ENCODE peak calls at places on chromosomes 16 and 17, in nine cellular contexts. A is body of pancreas, D is transverse colon, F is stomach, N is suprapubic skin, Q is H1, W is A549, E is uterus, B is right lobe of liver. U is an unnamed sample.

GRCh38 chr17:80389011-80389995 is 25.7 kb upstream of the ENDOV start:
- DNase-seq in A (no peak), D (no peak), F (no peak), N (no peak), Q (no peak), W (no peak), E (no peak), B (peak), U (no peak)

GRCh38 chr16:27374231-27374793 is 27.7 kb upstream of the IL21R start:
- DNase-seq in A (no peak), D (no peak), F (no peak), N (peak), Q (no peak), W (no peak), E (no peak), B (no peak), U (peak)

GRCh38 chr16:73010150-73010676 is 37.7 kb downstream of the ZFHX3 start:
- DNase-seq in A (peak), D (no peak), F (no peak), N (no peak), Q (no peak), W (no peak), E (no peak), B (no peak), U (peak)

GRCh38 chr17:59830846-59831486 is 61.8 kb downstream of the TUBD1 start:
- DNase-seq in A (no peak), D (no peak), F (no peak), N (no peak), Q (no peak), W (peak), E (no peak), B (no peak), U (no peak)

GRCh38 chr17:79721993-79722671 is 8.6 kb upstream of the ENPP7 start:
- DNase-seq in A (peak), D (no peak), F (no peak), N (no peak), Q (no peak), W (peak), E (no peak), B (no peak), U (no peak)

GRCh38 chr16:84643180-84643583 is 5.1 kb upstream of the KLHL36 start:
- DNase-seq in A (peak), D (peak), F (peak), N (no peak), Q (no peak), W (no peak), E (peak), B (peak), U (peak)

GRCh38 chr17:8162997-8163977 is 539 bp upstream of the VAMP2 start:
- DNase-seq in A (peak), D (peak), F (no peak), N (no peak), Q (peak), W (no peak), E (no peak), B (peak), U (peak)

GRCh38 chr17:8155341-8156173 is 3.4 kb upstream of the PER1 start:
- DNase-seq in A (peak), D (no peak), F (peak), N (no peak), Q (no peak), W (no peak), E (no peak), B (no peak), U (peak)

GRCh38 chr16:89711601-89712475 is 8.9 kb downstream of the VPS9D1 start:
- DNase-seq in A (peak), D (peak), F (peak), N (no peak), Q (peak), W (peak), E (no peak), B (no peak), U (no peak)

GRCh38 chr16:12833939-12834338 is 30.3 kb upstream of the CPPED1 start:
- DNase-seq in A (no peak), D (no peak), F (no peak), N (no peak), Q (peak), W (peak), E (no peak), B (no peak), U (no peak)

GRCh38 chr17:76391200-76391715 is 6.8 kb downstream of the SPHK1 start:
- DNase-seq in A (no peak), D (no peak), F (no peak), N (no peak), Q (no peak), W (no peak), E (no peak), B (no peak), U (no peak)

GRCh38 chr17:57888311-57889216 is 38.7 kb upstream of the MRPS23 start:
- DNase-seq in A (no peak), D (no peak), F (no peak), N (no peak), Q (no peak), W (no peak), E (no peak), B (no peak), U (no peak)

GRCh38 chr16:68668266-68668665 is 23.2 kb downstream of the CDH3 start:
- DNase-seq in A (no peak), D (no peak), F (no peak), N (no peak), Q (no peak), W (no peak), E (no peak), B (no peak), U (no peak)

GRCh38 chr17:38752930-38753506 is 477 bp downstream of the PSMB3 start:
- DNase-seq in A (no peak), D (no peak), F (no peak), N (no peak), Q (no peak), W (no peak), E (no peak), B (no peak), U (peak)

GRCh38 chr17:56819431-56820145 is 14.1 kb downstream of the C17orf67 start:
- DNase-seq in A (peak), D (peak), F (peak), N (peak), Q (peak), W (peak), E (peak), B (peak), U (peak)

GRCh38 chr16:50067290-50067853 is 1.6 kb downstream of the HEATR3 start:
- DNase-seq in A (no peak), D (no peak), F (no peak), N (no peak), Q (peak), W (peak), E (peak), B (no peak), U (no peak)

GRCh38 chr16:67760206-67760605 is 41.1 kb upstream of the GFOD2 start:
- DNase-seq in A (no peak), D (no peak), F (no peak), N (no peak), Q (no peak), W (no peak), E (no peak), B (peak), U (no peak)

GRCh38 chr16:68629315-68629900 is 15.7 kb upstream of the CDH3 start:
- DNase-seq in A (no peak), D (no peak), F (no peak), N (no peak), Q (no peak), W (no peak), E (no peak), B (no peak), U (no peak)

GRCh38 chr17:8163978-8164814 is 1.4 kb upstream of the VAMP2 start:
- DNase-seq in A (peak), D (peak), F (peak), N (no peak), Q (no peak), W (peak), E (peak), B (peak), U (peak)

GRCh38 chr17:67223924-67224323 is 21.1 kb downstream of the HELZ start:
- DNase-seq in A (no peak), D (no peak), F (no peak), N (no peak), Q (no peak), W (peak), E (no peak), B (no peak), U (no peak)

GRCh38 chr17:28745052-28745776 is 1.4 kb downstream of the TRAF4 start:
- DNase-seq in A (peak), D (peak), F (peak), N (no peak), Q (peak), W (peak), E (peak), B (no peak), U (no peak)

GRCh38 chr16:22736791-22737190 is 77.2 kb upstream of the HS3ST2 start:
- DNase-seq in A (no peak), D (no peak), F (no peak), N (no peak), Q (no peak), W (no peak), E (no peak), B (no peak), U (no peak)

GRCh38 chr17:13688716-13689115 is 87.0 kb upstream of the HS3ST3A1 start:
- DNase-seq in A (no peak), D (no peak), F (no peak), N (no peak), Q (no peak), W (no peak), E (no peak), B (no peak), U (no peak)

GRCh38 chr17:14011740-14012405 is 57.4 kb upstream of the COX10 start:
- DNase-seq in A (peak), D (no peak), F (no peak), N (no peak), Q (no peak), W (no peak), E (no peak), B (peak), U (no peak)

GRCh38 chr16:89442588-89442987 is 47.8 kb downstream of the ANKRD11 start:
- DNase-seq in A (no peak), D (no peak), F (no peak), N (no peak), Q (no peak), W (no peak), E (no peak), B (no peak), U (no peak)

GRCh38 chr17:43216762-43217613 is 5.3 kb downstream of the TMEM106A start:
- DNase-seq in A (no peak), D (no peak), F (no peak), N (peak), Q (no peak), W (no peak), E (no peak), B (no peak), U (peak)
- TF ChIP-seq POLR2A in A (no peak), D (no peak), F (no peak), N (no peak), Q (no peak), W (no peak), E (no peak), B (no peak), U (no peak)

GRCh38 chr17:78019367-78019975 is 61.0 kb downstream of the TNRC6C start:
- DNase-seq in A (no peak), D (no peak), F (no peak), N (no peak), Q (no peak), W (peak), E (no peak), B (no peak), U (no peak)
- TF ChIP-seq CTCF in A (peak), D (peak), F (peak), N (peak), Q (peak), W (peak), E (peak), B (peak), U (no peak)

GRCh38 chr16:87789437-87790277 is 23.9 kb upstream of the KLHDC4 start:
- DNase-seq in A (no peak), D (no peak), F (peak), N (no peak), Q (no peak), W (peak), E (no peak), B (peak), U (peak)
- H3K4me3 ChIP-seq in A (no peak), D (no peak), F (no peak), N (no peak), Q (no peak), W (no peak), E (no peak), B (peak), U (no peak)

GRCh38 chr16:57470683-57471082 is 8.2 kb downstream of the POLR2C start:
- DNase-seq in A (peak), D (peak), F (peak), N (no peak), Q (no peak), W (peak), E (peak), B (peak), U (peak)

GRCh38 chr16:57472665-57473060 is 10.2 kb downstream of the POLR2C start:
- DNase-seq in A (no peak), D (no peak), F (no peak), N (no peak), Q (peak), W (peak), E (no peak), B (no peak), U (no peak)

GRCh38 chr16:57473176-57473840 is 10.8 kb downstream of the POLR2C start:
- DNase-seq in A (no peak), D (no peak), F (no peak), N (no peak), Q (no peak), W (no peak), E (no peak), B (no peak), U (no peak)

GRCh38 chr16:57471209-57471608 is 8.7 kb downstream of the POLR2C start:
- DNase-seq in A (no peak), D (no peak), F (no peak), N (no peak), Q (no peak), W (peak), E (no peak), B (no peak), U (peak)

GRCh38 chr16:57471852-57472664 is 9.6 kb downstream of the POLR2C start:
- DNase-seq in A (peak), D (peak), F (no peak), N (no peak), Q (peak), W (peak), E (no peak), B (peak), U (no peak)
- TF ChIP-seq POLR2A in A (no peak), D (no peak), F (no peak), N (no peak), Q (no peak), W (no peak), E (no peak), B (no peak), U (no peak)

GRCh38 chr17:42617956-42618431 is 8.5 kb downstream of the TUBG1 start:
- DNase-seq in A (peak), D (peak), F (no peak), N (no peak), Q (peak), W (no peak), E (no peak), B (no peak), U (no peak)

GRCh38 chr17:42613699-42614295 is 4.3 kb downstream of the TUBG1 start:
- DNase-seq in A (no peak), D (no peak), F (no peak), N (no peak), Q (no peak), W (no peak), E (no peak), B (no peak), U (no peak)

GRCh38 chr17:42623732-42624596 is 14.5 kb downstream of the TUBG1 start:
- DNase-seq in A (peak), D (peak), F (peak), N (no peak), Q (no peak), W (peak), E (no peak), B (no peak), U (no peak)

GRCh38 chr17:42618442-42619150 is 9.1 kb downstream of the TUBG1 start:
- DNase-seq in A (peak), D (peak), F (peak), N (no peak), Q (peak), W (peak), E (peak), B (peak), U (no peak)
- TF ChIP-seq CTCF in A (peak), D (peak), F (peak), N (no peak), Q (peak), W (peak), E (no peak), B (peak), U (no peak)

GRCh38 chr17:18921485-18921884 is 30.5 kb upstream of the SLC5A10 start:
- DNase-seq in A (no peak), D (no peak), F (no peak), N (no peak), Q (no peak), W (no peak), E (no peak), B (no peak), U (no peak)

GRCh38 chr17:18919963-18920362 is 32.0 kb upstream of the SLC5A10 start:
- DNase-seq in A (peak), D (peak), F (peak), N (no peak), Q (no peak), W (peak), E (no peak), B (peak), U (no peak)

GRCh38 chr17:18916816-18917496 is 35.0 kb upstream of the SLC5A10 start:
- DNase-seq in A (no peak), D (no peak), F (no peak), N (no peak), Q (no peak), W (no peak), E (no peak), B (no peak), U (no peak)

GRCh38 chr17:18920911-18921441 is 31.0 kb upstream of the SLC5A10 start:
- DNase-seq in A (no peak), D (peak), F (no peak), N (no peak), Q (no peak), W (no peak), E (no peak), B (no peak), U (no peak)

DNA sequence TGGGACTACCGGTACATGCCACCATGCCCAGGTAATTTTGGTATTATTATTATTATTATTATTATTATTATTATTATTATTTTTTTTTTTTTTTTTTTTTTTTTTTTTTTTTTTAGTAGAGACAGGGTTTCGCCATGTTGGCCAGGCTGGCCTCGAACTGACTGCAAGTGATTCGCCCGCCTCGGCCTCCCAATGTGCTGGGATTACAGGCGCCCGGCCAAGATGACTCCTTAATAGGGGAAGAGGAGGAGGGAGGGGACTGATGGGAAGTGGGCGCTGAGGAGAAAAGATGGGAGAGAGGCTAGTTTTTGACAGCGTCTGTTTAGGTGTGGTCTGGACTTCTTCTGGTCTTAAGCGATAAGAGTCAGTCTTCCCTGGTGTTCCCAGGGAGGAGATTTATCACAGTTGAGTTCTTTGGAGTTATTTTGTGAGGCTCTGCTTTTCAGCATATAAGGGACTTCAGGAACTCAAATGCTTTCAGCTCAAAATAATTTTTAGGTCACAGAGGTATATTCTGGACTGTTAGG is 34.4 kb upstream of the SLC5A10 start:
- DNase-seq in A (no peak), D (no peak), F (no peak), N (no peak), Q (no peak), W (no peak), E (no peak), B (no peak), U (no peak)
- H3K4me3 ChIP-seq in A (no peak), D (no peak), F (no peak), N (no peak), Q (no peak), W (no peak), E (no peak), B (no peak), U (no peak)

GRCh38 chr17:71975331-71975801 is 145.5 kb upstream of the SOX9 start:
- DNase-seq in A (peak), D (peak), F (no peak), N (peak), Q (no peak), W (no peak), E (peak), B (no peak), U (peak)
- TF ChIP-seq POLR2A in A (no peak), D (peak), F (no peak), N (no peak), Q (no peak), W (no peak), E (no peak), B (no peak), U (no peak)

GRCh38 chr16:585351-585750 is 4.5 kb upstream of the RAB40C start:
- DNase-seq in A (peak), D (no peak), F (peak), N (no peak), Q (no peak), W (peak), E (peak), B (peak), U (no peak)
- TF ChIP-seq CTCF in A (peak), D (no peak), F (peak), N (no peak), Q (peak), W (no peak), E (no peak), B (no peak), U (no peak)

DNA sequence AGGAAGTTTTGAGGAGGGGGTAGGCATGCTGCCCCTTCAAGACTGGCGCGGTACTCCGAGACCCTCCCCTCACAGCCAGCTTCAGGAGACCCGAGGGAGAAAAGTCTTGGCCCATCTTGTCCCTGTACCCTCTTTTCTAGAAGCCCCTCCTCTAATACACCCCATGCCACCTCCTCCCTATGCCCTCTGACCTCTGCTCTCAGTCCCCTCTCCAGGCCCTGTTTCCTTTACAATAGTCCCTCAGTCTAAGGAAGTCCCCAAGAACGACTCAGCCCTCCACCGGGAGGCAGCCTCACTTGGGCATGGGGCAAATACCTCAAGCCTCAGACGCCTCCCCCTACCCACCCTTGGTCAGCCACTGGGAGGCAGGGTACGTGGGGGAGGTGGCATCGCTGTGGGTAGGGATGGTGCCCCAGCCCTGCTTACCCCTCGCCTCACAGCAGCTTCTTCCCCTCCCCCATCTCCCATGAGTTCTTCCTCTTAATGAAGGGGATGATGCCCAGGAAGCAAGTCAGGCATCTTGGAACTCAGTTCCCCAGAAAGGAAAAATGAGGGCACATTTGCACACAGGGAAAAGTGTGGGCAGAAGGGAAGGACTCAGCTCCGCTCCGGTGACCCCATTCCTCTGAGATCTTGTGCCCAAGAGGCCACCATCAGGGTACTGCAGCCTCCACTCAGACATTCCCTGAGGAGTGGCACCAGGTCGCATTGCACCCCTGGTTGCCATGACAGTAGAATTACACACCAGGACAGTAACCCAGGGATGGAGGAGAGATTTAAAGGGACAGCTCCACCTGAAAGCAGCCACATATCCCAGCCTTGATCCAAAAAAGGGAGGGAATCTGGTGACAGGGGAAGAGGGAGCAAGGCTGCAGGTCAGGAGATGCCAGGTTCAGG is 6.2 kb downstream of the MPP2 start:
- DNase-seq in A (no peak), D (no peak), F (no peak), N (no peak), Q (no peak), W (peak), E (no peak), B (no peak), U (no peak)
- H3K4me3 ChIP-seq in A (no peak), D (peak), F (peak), N (peak), Q (peak), W (peak), E (peak), B (peak), U (no peak)

GRCh38 chr16:4947722-4948503 is 10.2 kb upstream of the SEC14L5 start:
- DNase-seq in A (no peak), D (no peak), F (no peak), N (no peak), Q (no peak), W (no peak), E (no peak), B (no peak), U (no peak)
- TF ChIP-seq POLR2A in A (no peak), D (no peak), F (no peak), N (no peak), Q (no peak), W (no peak), E (no peak), B (no peak), U (no peak)